ENCODE peak calls at places on chromosome 14, in ten cellular contexts. D is IMR-90, S is tibial nerve, X is H7, B is choroid plexus epithelial cell, M is SJSA1, N is SK-N-SH, Q is fibroblast of the aortic adventitia, U is skeletal muscle cell, P is body of pancreas. O is an unnamed sample.

GRCh38 chr14:22887260-22887989 is 4.4 kb downstream of the REM2 start:
- DNase-seq in M (no peak), P (peak; percentile 75), X (peak; percentile 89), N (peak; percentile 81), Q (peak; percentile 74), S (peak; percentile 25), U (peak; percentile 31), D (peak; percentile 75), B (peak; percentile 92), O (peak; percentile 90)

GRCh38 chr14:96105921-96106441 is 66.8 kb downstream of the C14orf132 start:
- DNase-seq in S (no peak), X (peak; percentile 27), M (no peak), D (no peak), B (no peak), Q (peak; percentile 89), N (no peak), U (no peak), P (peak; percentile 24), O (no peak)

GRCh38 chr14:91098591-91098990 is 15.3 kb upstream of the DGLUCY start:
- DNase-seq in N (no peak), S (no peak), X (no peak), Q (no peak), D (peak; percentile 57), M (no peak), U (no peak), B (no peak), P (no peak), O (no peak)

GRCh38 chr14:54207476-54207875 is 189.3 kb upstream of the CDKN3 start:
- DNase-seq in X (no peak), S (no peak), N (no peak), B (no peak), U (no peak), D (no peak), M (no peak), P (no peak), Q (peak; percentile 52), O (no peak)

GRCh38 chr14:42687421-42687820 is 1080.7 kb downstream of the LRFN5 start:
- DNase-seq in X (no peak), S (no peak), D (no peak), B (no peak), U (no peak), N (no peak), M (no peak), Q (no peak), P (no peak), O (no peak)

GRCh38 chr14:64186231-64187129 is 107.7 kb downstream of the ESR2 start:
- DNase-seq in P (peak; percentile 77), Q (no peak), S (no peak), X (peak; percentile 68), N (no peak), M (no peak), B (no peak), U (no peak), D (no peak), O (no peak)

GRCh38 chr14:29149798-29150197 is 383.2 kb downstream of the FOXG1 start:
- DNase-seq in S (no peak), B (no peak), M (no peak), U (no peak), D (no peak), Q (no peak), X (no peak), N (no peak), P (no peak), O (no peak)

GRCh38 chr14:20332386-20332945 is 613 bp downstream of the CCNB1IP1 start:
- DNase-seq in M (no peak), Q (peak; percentile 16), S (no peak), U (no peak), P (no peak), B (peak; percentile 19), N (peak; percentile 21), D (no peak), X (no peak), O (no peak)

GRCh38 chr14:74838141-74838540 is 37.8 kb downstream of the PROX2 start:
- DNase-seq in S (no peak), N (no peak), D (peak; percentile 30), M (peak; percentile 6), U (no peak), Q (no peak), B (peak; percentile 51), P (no peak), X (no peak), O (no peak)

GRCh38 chr14:68894802-68895201 is 84.3 kb downstream of the ACTN1 start:
- DNase-seq in Q (no peak), U (no peak), M (no peak), X (no peak), S (no peak), N (no peak), D (peak; percentile 76), B (peak; percentile 64), P (no peak), O (no peak)

GRCh38 chr14:93956514-93957332 is 19.6 kb downstream of the ASB2 start:
- DNase-seq in X (peak; percentile 50), D (no peak), S (no peak), U (no peak), B (no peak), M (no peak), P (no peak), Q (no peak), N (no peak), O (no peak)

GRCh38 chr14:93958567-93959238 is 17.7 kb downstream of the ASB2 start:
- DNase-seq in U (no peak), X (no peak), Q (no peak), D (no peak), N (no peak), M (no peak), P (no peak), S (no peak), B (no peak), O (no peak)

GRCh38 chr14:93959239-93960107 is 16.9 kb downstream of the ASB2 start:
- DNase-seq in M (peak; percentile 96), P (peak; percentile 47), N (no peak), Q (peak; percentile 75), U (no peak), S (no peak), B (peak; percentile 88), D (peak; percentile 95), X (peak; percentile 88), O (peak; percentile 93)

GRCh38 chr14:93957333-93957710 is 19.0 kb downstream of the ASB2 start:
- DNase-seq in Q (no peak), M (no peak), B (no peak), D (no peak), P (no peak), N (no peak), S (no peak), X (no peak), U (no peak), O (no peak)

DNA sequence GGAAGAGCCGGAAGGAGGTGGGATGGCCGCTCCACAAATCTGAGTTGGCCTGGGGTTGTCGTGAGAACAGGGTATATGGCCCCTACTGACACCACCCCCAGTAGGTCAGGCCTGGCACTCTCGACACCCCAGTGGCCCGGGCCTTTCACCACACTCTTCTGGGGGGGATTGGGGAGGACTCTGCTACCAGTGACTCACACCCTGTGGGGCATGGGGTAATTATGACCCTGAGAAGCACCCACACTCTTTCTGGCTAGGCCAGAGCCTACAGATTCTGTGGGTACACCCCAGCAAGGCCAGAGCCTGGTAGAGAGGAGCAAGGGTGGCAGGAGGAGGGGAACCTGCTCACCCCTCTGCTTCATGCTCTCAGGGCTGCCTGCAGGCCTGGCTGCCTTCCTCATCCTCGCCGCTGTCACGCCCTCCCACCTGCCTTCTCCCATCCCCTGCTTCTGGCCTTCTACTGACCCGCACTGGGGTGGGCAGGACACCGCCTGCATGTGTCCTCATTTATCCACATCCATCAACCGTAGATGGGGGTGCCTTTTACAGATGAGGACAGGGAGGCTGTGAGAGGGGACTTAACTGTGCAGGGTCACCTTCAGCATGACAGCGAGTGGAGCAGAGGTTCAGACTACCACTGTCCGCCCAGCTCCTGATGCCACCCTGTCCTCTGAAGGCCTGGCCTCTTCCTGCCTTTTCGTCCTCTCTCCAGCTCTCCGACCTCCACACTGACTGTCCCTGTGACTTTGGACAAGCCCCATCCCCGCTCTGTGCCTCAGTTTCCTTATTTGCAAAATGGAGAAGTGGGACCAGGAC is 18.4 kb downstream of the ASB2 start:
- DNase-seq in B (no peak), S (no peak), N (no peak), X (no peak), U (no peak), P (no peak), D (no peak), Q (no peak), M (no peak), O (no peak)
- H3K4me3 ChIP-seq in B (no peak overlapping the region), S (no peak overlapping the region), N (no peak overlapping the region), X (no peak overlapping the region), U (no peak overlapping the region), P (no peak overlapping the region), D (no peak overlapping the region), Q (no peak overlapping the region), M (no peak overlapping the region), O (no peak overlapping the region)

DNA sequence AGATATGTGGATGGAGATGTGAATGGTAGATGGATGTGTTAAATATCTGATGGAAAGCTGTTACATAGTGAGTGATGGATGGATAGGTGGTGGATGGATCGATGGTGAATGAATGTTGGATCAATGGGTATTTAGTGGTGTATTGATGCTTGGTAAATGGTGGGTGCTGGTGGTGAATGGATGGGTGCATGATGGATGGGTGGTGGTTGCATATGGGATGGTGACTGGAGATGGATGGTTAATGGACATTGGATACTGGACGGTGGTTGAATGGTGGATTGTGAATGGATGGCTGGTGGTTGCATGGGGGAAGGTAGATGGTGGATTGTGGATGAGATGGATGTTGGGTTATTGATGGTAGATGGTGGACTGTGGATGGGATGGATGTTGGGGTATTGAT is 2.1 kb upstream of the LBHD2 start:
- DNase-seq in M (no peak), S (no peak), P (no peak), D (no peak), Q (no peak), U (no peak), X (peak; percentile 5), B (no peak), N (no peak), O (no peak)
- H3K4me3 ChIP-seq in M (no peak overlapping the region), S (no peak overlapping the region), P (no peak overlapping the region), D (no peak overlapping the region), Q (no peak overlapping the region), U (no peak overlapping the region), X (no peak overlapping the region), B (no peak overlapping the region), N (no peak overlapping the region), O (no peak overlapping the region)

GRCh38 chr14:99251721-99252120 is 20.3 kb downstream of the BCL11B start:
- DNase-seq in Q (no peak), M (no peak), U (no peak), X (no peak), B (no peak), N (no peak), D (no peak), P (no peak), S (no peak), O (no peak)
- H3K4me3 ChIP-seq in Q (no peak overlapping the region), M (no peak overlapping the region), U (no peak overlapping the region), X (no peak overlapping the region), B (no peak overlapping the region), N (no peak overlapping the region), D (no peak overlapping the region), P (no peak overlapping the region), S (no peak overlapping the region), O (no peak overlapping the region)

DNA sequence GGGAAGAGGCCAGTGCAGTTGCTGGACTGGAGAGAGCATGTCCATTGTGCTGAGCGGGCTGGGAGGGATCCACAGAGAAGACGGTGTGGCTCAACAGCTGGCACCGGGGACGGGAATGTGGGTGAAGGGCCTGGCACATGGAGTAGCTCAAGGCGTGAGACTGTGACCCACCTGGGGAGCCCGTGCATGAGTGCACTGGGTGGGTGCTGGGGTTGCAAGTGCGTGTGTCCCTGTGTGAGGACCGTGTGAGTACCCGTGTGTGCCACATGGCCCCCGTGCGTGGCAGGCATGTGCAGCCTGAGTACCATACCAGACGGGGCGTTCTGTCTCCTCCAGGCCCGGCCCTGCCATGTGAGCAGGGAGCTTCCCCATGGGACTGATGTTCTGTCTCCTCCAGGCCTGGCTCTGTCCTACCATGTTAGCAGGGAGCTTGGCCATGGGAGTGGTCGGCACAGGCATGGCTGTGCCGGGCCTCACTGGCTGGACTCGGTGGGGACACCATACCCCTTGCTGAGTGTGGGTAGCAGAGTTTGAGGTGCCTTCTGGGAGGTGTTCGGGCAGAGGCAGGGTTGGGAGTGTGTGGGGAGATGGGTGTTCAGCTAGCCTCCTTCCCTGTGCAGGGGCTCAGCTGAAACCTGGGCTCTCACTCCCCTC is 234.4 kb downstream of the TMEM121 start:
- DNase-seq in X (peak; percentile 41), D (no peak), P (no peak), Q (no peak), M (no peak), B (no peak), N (no peak), S (no peak), U (no peak), O (no peak)
- H3K4me3 ChIP-seq in X (no peak overlapping the region), D (no peak overlapping the region), P (no peak overlapping the region), Q (no peak overlapping the region), M (no peak overlapping the region), B (no peak overlapping the region), N (no peak overlapping the region), S (no peak overlapping the region), U (no peak overlapping the region), O (no peak overlapping the region)